ENCODE peak calls at places on chromosomes 7 and 10, in six cellular contexts. F is upper lobe of right lung, P is cardiac fibroblast, E is suprapubic skin, Z is neural progenitor cell, U is heart right ventricle. N is an unnamed sample.

GRCh38 chr10:49649936-49650723 is 29.3 kb upstream of the C10orf53 start:
- DNase-seq in F (no peak), P (no peak), E (no peak), Z (no peak), U (no peak), N (no peak)

GRCh38 chr10:124572751-124573150 is 111.1 kb downstream of the LHPP start:
- DNase-seq in F (no peak), P (no peak), E (no peak), Z (no peak), U (no peak), N (peak)

GRCh38 chr7:100764841-100765240 is 31.4 kb downstream of the ZAN start:
- DNase-seq in F (no peak), P (no peak), E (no peak), Z (no peak), U (no peak), N (no peak)

GRCh38 chr7:132030161-132030568 is 473.7 kb upstream of the PODXL start:
- DNase-seq in F (peak), P (no peak), E (no peak), Z (no peak), U (peak), N (no peak)

GRCh38 chr10:100802196-100802595 is 56.8 kb downstream of the PAX2 start:
- DNase-seq in F (peak), P (no peak), E (peak), Z (no peak), U (no peak), N (peak)

GRCh38 chr10:19929466-19930140 is 113.4 kb downstream of the PLXDC2 start:
- DNase-seq in F (no peak), P (peak), E (no peak), Z (no peak), U (no peak), N (no peak)

GRCh38 chr10:49611166-49611814 is 1.2 kb downstream of the SLC18A3 start:
- DNase-seq in F (peak), P (no peak), E (peak), Z (peak), U (no peak), N (peak)

GRCh38 chr10:28849309-28849708 is 172.0 kb downstream of the BAMBI start:
- DNase-seq in F (no peak), P (no peak), E (no peak), Z (no peak), U (no peak), N (no peak)

GRCh38 chr7:81114682-81115081 is 195.8 kb upstream of the SEMA3C start:
- DNase-seq in F (no peak), P (peak), E (no peak), Z (no peak), U (no peak), N (no peak)

GRCh38 chr10:6843477-6843876 is 263.4 kb upstream of the PRKCQ start:
- DNase-seq in F (no peak), P (no peak), E (no peak), Z (no peak), U (no peak), N (no peak)
- TF ChIP-seq CTCF in F (peak), P (no peak), E (no peak), Z (no peak), U (no peak), N (peak)

GRCh38 chr10:6202684-6203330 is at the start of gene PFKFB3:
- DNase-seq in F (peak), P (peak), E (peak), Z (peak), U (peak), N (no peak)

GRCh38 chr10:6202098-6202683 is 541 bp upstream of the PFKFB3 start:
- DNase-seq in F (peak), P (no peak), E (no peak), Z (peak), U (peak), N (no peak)

GRCh38 chr10:6204063-6204340 is 1.3 kb downstream of the PFKFB3 start:
- DNase-seq in F (peak), P (no peak), E (no peak), Z (peak), U (no peak), N (no peak)

GRCh38 chr10:6204341-6205191 is 1.8 kb downstream of the PFKFB3 start:
- DNase-seq in F (peak), P (peak), E (no peak), Z (peak), U (peak), N (no peak)

DNA sequence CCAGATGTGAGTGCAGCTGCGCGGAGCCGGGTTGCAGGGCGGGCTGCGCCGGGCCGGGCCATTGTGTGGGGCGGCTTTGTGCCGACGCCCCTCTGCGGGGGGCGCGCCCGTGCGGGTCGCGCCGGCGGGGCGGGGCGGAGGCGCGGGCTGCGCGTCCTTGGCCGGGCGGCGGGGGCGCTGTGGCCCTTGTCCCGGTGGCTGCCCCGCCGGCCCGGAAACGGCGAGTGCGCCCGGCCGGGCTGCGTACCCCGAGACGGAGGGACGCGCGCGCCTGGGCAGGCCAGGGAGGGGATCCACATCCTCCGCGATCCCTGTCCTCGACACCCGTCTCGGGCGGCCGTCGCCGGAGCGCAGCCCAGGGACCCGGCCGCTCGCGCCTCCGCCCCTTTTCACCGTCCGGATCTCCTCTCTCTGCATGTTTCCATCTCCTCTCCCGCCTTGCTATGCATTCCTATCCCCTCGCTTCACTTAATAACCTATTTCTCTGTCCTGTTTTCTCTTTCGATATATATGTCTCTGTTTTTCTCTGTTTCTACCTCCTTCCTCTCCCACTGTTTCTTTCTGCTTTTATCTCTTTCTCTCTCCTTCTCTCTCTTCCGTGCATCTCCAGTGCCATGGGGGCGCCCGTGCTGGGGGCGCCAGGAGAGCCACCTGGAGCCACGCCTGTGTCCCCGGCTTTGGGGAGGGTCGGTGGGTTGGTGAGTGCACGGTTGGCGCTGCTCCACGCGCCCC is 765 bp downstream of the PFKFB3 start:
- DNase-seq in F (peak), P (peak), E (no peak), Z (peak), U (peak), N (no peak)
- TF ChIP-seq CTCF in F (no peak), P (peak), E (peak), Z (peak), U (peak), N (peak)

DNA sequence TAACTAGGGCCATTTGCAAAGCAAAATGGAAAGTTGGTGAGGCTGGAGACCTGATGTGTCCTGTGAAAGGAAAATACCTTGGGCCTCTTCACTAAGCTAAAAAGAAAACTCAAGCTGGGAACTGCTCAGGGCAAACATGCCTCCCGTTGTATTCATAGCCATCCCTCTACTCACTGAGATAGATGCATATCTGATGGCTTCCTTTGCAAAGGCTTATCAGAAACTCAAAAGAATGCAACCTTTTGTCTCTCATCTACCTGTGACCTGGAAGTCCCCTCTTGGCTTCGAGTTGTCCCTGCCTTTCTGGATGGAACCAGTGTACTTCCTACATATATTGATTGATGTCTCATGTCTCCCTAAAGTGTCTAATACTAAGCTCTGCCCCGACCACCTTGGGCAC is 125.5 kb downstream of the KLF6 start:
- DNase-seq in F (no peak), P (no peak), E (no peak), Z (no peak), U (no peak), N (no peak)
- TF ChIP-seq CTCF in F (no peak), P (no peak), E (no peak), Z (no peak), U (no peak), N (no peak)

GRCh38 chr7:322708-323111 is 32.7 kb downstream of the FOXL3 start:
- DNase-seq in F (no peak), P (no peak), E (no peak), Z (no peak), U (no peak), N (peak)
- TF ChIP-seq CTCF in F (no peak), P (no peak), E (no peak), Z (no peak), U (no peak), N (no peak)